ENCODE peak calls at places on chromosome 11, in five cellular contexts. One of them, this sample, is unnamed.

GRCh38 chr11:130217632-130218031 is 58.0 kb downstream of the ST14 start:
- DNase-seq in foreskin keratinocyte: no peak
- DNase-seq in dorsolateral prefrontal cortex: no peak
- DNase-seq in RWPE1: no peak
- DNase-seq in fibroblast of lung: no peak
- DNase-seq in this sample: no peak

GRCh38 chr11:94705419-94705818 is 62.7 kb upstream of the AMOTL1 start:
- DNase-seq in RWPE1: no peak
- DNase-seq in foreskin keratinocyte: no peak
- DNase-seq in dorsolateral prefrontal cortex: no peak
- DNase-seq in fibroblast of lung: no peak
- DNase-seq in this sample: no peak

GRCh38 chr11:102599642-102600261 is 25.4 kb downstream of the MMP20 start:
- DNase-seq in dorsolateral prefrontal cortex: no peak
- DNase-seq in RWPE1: peak; percentile 79
- DNase-seq in foreskin keratinocyte: peak; percentile 91
- DNase-seq in fibroblast of lung: peak; percentile 96
- DNase-seq in this sample: peak; percentile 87

GRCh38 chr11:116052603-116053537 is 548.7 kb upstream of the CADM1 start:
- DNase-seq in fibroblast of lung: no peak
- DNase-seq in foreskin keratinocyte: no peak
- DNase-seq in dorsolateral prefrontal cortex: no peak
- DNase-seq in RWPE1: no peak
- DNase-seq in this sample: no peak

GRCh38 chr11:66981976-66982578 is 7.0 kb downstream of the C11orf86 start:
- DNase-seq in dorsolateral prefrontal cortex: peak; percentile 50
- DNase-seq in fibroblast of lung: peak; percentile 91
- DNase-seq in RWPE1: peak; percentile 67
- DNase-seq in foreskin keratinocyte: peak; percentile 71
- DNase-seq in this sample: peak; percentile 67

GRCh38 chr11:7635137-7635536 is 38.2 kb downstream of the CYB5R2 start:
- DNase-seq in dorsolateral prefrontal cortex: peak; percentile 87
- DNase-seq in RWPE1: no peak
- DNase-seq in fibroblast of lung: no peak
- DNase-seq in foreskin keratinocyte: no peak
- DNase-seq in this sample: no peak

GRCh38 chr11:57781529-57781943 is 19.9 kb downstream of the CTNND1 start:
- DNase-seq in fibroblast of lung: no peak
- DNase-seq in dorsolateral prefrontal cortex: no peak
- DNase-seq in RWPE1: peak; percentile 70
- DNase-seq in foreskin keratinocyte: no peak
- DNase-seq in this sample: no peak

GRCh38 chr11:97860237-97860636 is 1160.5 kb upstream of the CNTN5 start:
- DNase-seq in RWPE1: no peak
- DNase-seq in dorsolateral prefrontal cortex: no peak
- DNase-seq in fibroblast of lung: peak; percentile 14
- DNase-seq in foreskin keratinocyte: no peak
- DNase-seq in this sample: no peak

GRCh38 chr11:2885017-2885675 is 429 bp downstream of the CDKN1C start:
- DNase-seq in foreskin keratinocyte: no peak
- DNase-seq in dorsolateral prefrontal cortex: peak; percentile 80
- DNase-seq in RWPE1: no peak
- DNase-seq in fibroblast of lung: peak; percentile 47
- DNase-seq in this sample: no peak

GRCh38 chr11:40183073-40184064 is 1276.1 kb downstream of the LRRC4C start:
- DNase-seq in foreskin keratinocyte: no peak
- DNase-seq in dorsolateral prefrontal cortex: no peak
- DNase-seq in RWPE1: no peak
- DNase-seq in fibroblast of lung: no peak
- DNase-seq in this sample: no peak

GRCh38 chr11:33557201-33557600 is 143.4 kb downstream of the C11orf91 start:
- DNase-seq in foreskin keratinocyte: peak; percentile 95
- DNase-seq in RWPE1: peak; percentile 79
- DNase-seq in dorsolateral prefrontal cortex: no peak
- DNase-seq in fibroblast of lung: peak; percentile 94
- DNase-seq in this sample: peak; percentile 44

GRCh38 chr11:41431784-41432183 is 27.7 kb downstream of the LRRC4C start:
- DNase-seq in foreskin keratinocyte: no peak
- DNase-seq in dorsolateral prefrontal cortex: no peak
- DNase-seq in RWPE1: peak; percentile 8
- DNase-seq in fibroblast of lung: no peak
- DNase-seq in this sample: no peak

GRCh38 chr11:66336234-66337102 is at the start of gene RIN1:
- DNase-seq in dorsolateral prefrontal cortex: peak; percentile 78
- DNase-seq in foreskin keratinocyte: peak; percentile 83
- DNase-seq in RWPE1: peak; percentile 97
- DNase-seq in fibroblast of lung: peak; percentile 99
- DNase-seq in this sample: peak; percentile 90

GRCh38 chr11:4178813-4179662 is 84.4 kb downstream of the RRM1 start:
- DNase-seq in fibroblast of lung: no peak
- DNase-seq in RWPE1: no peak
- DNase-seq in foreskin keratinocyte: no peak
- DNase-seq in dorsolateral prefrontal cortex: no peak
- DNase-seq in this sample: no peak

GRCh38 chr11:116170526-116171120 is 602.2 kb downstream of the BUD13 start:
- DNase-seq in RWPE1: no peak
- DNase-seq in dorsolateral prefrontal cortex: no peak
- DNase-seq in fibroblast of lung: no peak
- DNase-seq in foreskin keratinocyte: no peak
- DNase-seq in this sample: no peak

GRCh38 chr11:75107187-75107586 is 10.5 kb upstream of the OR2AT4 start:
- DNase-seq in RWPE1: no peak
- DNase-seq in dorsolateral prefrontal cortex: no peak
- DNase-seq in foreskin keratinocyte: no peak
- DNase-seq in fibroblast of lung: peak; percentile 44
- DNase-seq in this sample: no peak
- H3K27ac ChIP-seq in RWPE1: no peak overlapping the region
- H3K27ac ChIP-seq in dorsolateral prefrontal cortex: no peak overlapping the region
- H3K27ac ChIP-seq in foreskin keratinocyte: no peak overlapping the region
- H3K27ac ChIP-seq in fibroblast of lung: no peak overlapping the region
- H3K27ac ChIP-seq in this sample: no peak overlapping the region

GRCh38 chr11:60871378-60872061 is 4.2 kb downstream of the ZP1 start:
- DNase-seq in dorsolateral prefrontal cortex: no peak
- DNase-seq in fibroblast of lung: peak; percentile 11
- DNase-seq in foreskin keratinocyte: no peak
- DNase-seq in RWPE1: no peak
- DNase-seq in this sample: no peak
- H3K27ac ChIP-seq in dorsolateral prefrontal cortex: no peak overlapping the region
- H3K27ac ChIP-seq in fibroblast of lung: no peak overlapping the region
- H3K27ac ChIP-seq in foreskin keratinocyte: no peak overlapping the region
- H3K27ac ChIP-seq in RWPE1: no peak overlapping the region
- H3K27ac ChIP-seq in this sample: no peak overlapping the region

GRCh38 chr11:9669954-9670353 is 6.1 kb downstream of the SWAP70 start:
- DNase-seq in fibroblast of lung: no peak
- DNase-seq in dorsolateral prefrontal cortex: no peak
- DNase-seq in RWPE1: no peak
- DNase-seq in foreskin keratinocyte: no peak
- DNase-seq in this sample: no peak
- H3K27ac ChIP-seq in fibroblast of lung: no peak overlapping the region
- H3K27ac ChIP-seq in dorsolateral prefrontal cortex: no peak overlapping the region
- H3K27ac ChIP-seq in RWPE1: no peak overlapping the region
- H3K27ac ChIP-seq in foreskin keratinocyte: no peak overlapping the region
- H3K27ac ChIP-seq in this sample: no peak overlapping the region

DNA sequence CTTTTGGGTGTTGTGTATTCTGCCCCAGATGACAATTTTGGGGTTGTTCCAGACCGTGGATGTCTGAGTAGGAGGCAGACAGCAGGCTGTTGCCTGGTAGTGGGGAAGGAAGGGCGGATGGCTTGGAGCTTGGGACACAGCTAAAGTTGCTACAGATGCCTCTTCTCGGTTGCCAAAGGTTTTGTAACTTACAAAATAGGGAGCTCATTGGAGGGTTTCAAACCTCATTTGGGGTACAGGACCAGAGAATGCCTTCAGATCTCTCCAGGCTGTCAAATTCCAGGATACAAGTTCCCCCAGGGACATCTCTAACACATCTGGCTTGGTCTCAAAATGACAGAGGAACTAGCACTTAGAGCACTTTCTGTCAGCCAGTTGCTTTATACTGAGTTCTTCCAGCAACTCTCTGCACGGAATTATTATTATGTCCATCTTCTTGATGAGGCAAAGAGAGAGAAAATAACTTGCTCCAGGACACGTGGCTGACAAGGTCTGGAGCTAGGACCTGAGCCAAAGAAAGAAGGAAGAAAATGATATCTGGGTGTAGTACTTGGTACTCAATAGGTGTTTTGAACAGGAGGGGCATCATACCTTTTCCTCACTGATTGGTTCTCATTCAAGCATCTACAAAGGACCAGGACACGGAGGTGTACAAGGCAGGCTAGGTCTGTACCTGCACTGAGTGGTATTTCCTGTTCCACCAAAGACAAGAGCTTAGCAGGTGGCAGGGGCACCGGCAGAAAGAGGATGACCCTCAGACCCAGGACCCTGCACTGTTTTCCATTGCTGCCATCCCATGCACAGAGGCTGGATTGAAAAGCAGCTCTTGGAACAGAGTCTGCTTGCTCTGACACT is 55.9 kb downstream of the SLC1A2 start:
- DNase-seq in dorsolateral prefrontal cortex: peak; percentile 41
- DNase-seq in fibroblast of lung: no peak
- DNase-seq in foreskin keratinocyte: no peak
- DNase-seq in RWPE1: no peak
- DNase-seq in this sample: no peak
- H3K27ac ChIP-seq in dorsolateral prefrontal cortex: peak overlapping the region; percentile 36
- H3K27ac ChIP-seq in fibroblast of lung: peak overlapping the region; percentile 4
- H3K27ac ChIP-seq in foreskin keratinocyte: no peak overlapping the region
- H3K27ac ChIP-seq in RWPE1: peak overlapping the region; percentile 82
- H3K27ac ChIP-seq in this sample: no peak overlapping the region

GRCh38 chr11:211295-211694 is 3.8 kb downstream of the RIC8A start:
- DNase-seq in foreskin keratinocyte: no peak
- DNase-seq in fibroblast of lung: no peak
- DNase-seq in RWPE1: no peak
- DNase-seq in dorsolateral prefrontal cortex: no peak
- DNase-seq in this sample: no peak
- H3K27ac ChIP-seq in foreskin keratinocyte: no peak overlapping the region
- H3K27ac ChIP-seq in fibroblast of lung: peak overlapping the region; percentile 96
- H3K27ac ChIP-seq in RWPE1: peak overlapping the region; percentile 99
- H3K27ac ChIP-seq in dorsolateral prefrontal cortex: no peak overlapping the region
- H3K27ac ChIP-seq in this sample: no peak overlapping the region

DNA sequence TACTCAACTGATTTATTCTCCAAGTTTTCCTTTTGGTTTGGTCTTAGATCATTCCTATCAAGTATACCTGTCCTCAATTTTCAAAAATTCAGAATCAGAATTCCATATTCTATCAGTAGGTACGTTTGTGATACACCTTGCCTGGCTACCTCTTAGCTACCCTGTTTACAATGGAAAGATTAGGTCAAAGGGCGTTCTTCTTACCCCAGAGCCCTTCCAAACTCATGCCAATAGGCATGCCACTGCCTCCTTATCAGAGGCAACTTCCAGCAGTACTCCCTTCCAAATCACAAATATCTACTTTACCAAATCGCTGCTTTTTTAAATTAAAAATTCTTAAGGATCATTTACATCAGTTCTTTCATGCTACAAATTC is 1.0 kb downstream of the PATL1 start:
- DNase-seq in fibroblast of lung: no peak
- DNase-seq in dorsolateral prefrontal cortex: no peak
- DNase-seq in RWPE1: no peak
- DNase-seq in foreskin keratinocyte: no peak
- DNase-seq in this sample: no peak
- H3K27ac ChIP-seq in fibroblast of lung: peak overlapping the region; percentile 90
- H3K27ac ChIP-seq in dorsolateral prefrontal cortex: no peak overlapping the region
- H3K27ac ChIP-seq in RWPE1: peak overlapping the region; percentile 94
- H3K27ac ChIP-seq in foreskin keratinocyte: peak overlapping the region; percentile 78
- H3K27ac ChIP-seq in this sample: peak overlapping the region; percentile 94

DNA sequence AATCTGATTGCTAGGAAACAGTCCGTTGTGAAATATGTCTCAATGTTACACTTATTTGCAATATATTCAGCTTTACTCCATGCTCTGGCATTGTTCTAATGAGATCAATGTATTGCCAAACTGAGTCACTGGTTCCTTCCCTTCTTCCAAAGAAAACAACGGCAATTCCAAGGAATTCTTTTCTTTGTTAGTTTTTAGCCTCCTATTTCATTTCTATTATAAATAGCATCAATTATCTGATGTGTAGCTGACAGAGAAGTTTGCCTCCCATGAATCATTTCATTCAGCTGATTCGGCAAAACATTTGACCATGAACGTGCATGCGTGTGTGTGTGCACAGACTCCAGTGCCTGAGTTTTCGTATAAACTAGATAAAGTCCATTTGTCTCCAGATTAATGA is 346.8 kb downstream of the ETS1 start:
- DNase-seq in fibroblast of lung: peak; percentile 73
- DNase-seq in dorsolateral prefrontal cortex: no peak
- DNase-seq in RWPE1: no peak
- DNase-seq in foreskin keratinocyte: no peak
- DNase-seq in this sample: no peak
- H3K27ac ChIP-seq in fibroblast of lung: no peak overlapping the region
- H3K27ac ChIP-seq in dorsolateral prefrontal cortex: no peak overlapping the region
- H3K27ac ChIP-seq in RWPE1: no peak overlapping the region
- H3K27ac ChIP-seq in foreskin keratinocyte: no peak overlapping the region
- H3K27ac ChIP-seq in this sample: no peak overlapping the region

DNA sequence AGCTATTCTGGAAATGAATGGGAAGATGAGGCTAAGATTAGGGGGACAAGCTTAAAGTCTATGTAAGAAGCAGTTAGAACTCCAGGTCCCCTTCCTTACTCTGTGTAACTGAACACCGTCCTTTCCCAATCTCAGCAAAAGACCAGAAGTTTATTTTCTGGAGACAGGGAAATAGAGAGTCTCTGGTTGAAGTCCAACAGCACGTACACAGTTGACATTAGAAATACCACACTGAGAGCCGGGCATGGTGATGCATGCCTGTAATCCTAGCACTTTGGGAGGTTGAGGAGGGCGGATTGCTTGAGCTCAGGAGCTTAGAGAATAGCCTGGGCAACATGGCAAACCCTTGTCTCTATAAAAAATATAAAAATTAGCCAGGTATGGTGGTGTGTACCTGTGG is 94.0 kb downstream of the CD44 start:
- DNase-seq in RWPE1: no peak
- DNase-seq in dorsolateral prefrontal cortex: no peak
- DNase-seq in fibroblast of lung: no peak
- DNase-seq in foreskin keratinocyte: no peak
- DNase-seq in this sample: no peak
- H3K27ac ChIP-seq in RWPE1: no peak overlapping the region
- H3K27ac ChIP-seq in dorsolateral prefrontal cortex: no peak overlapping the region
- H3K27ac ChIP-seq in fibroblast of lung: peak overlapping the region; percentile 22
- H3K27ac ChIP-seq in foreskin keratinocyte: no peak overlapping the region
- H3K27ac ChIP-seq in this sample: peak overlapping the region; percentile 7

DNA sequence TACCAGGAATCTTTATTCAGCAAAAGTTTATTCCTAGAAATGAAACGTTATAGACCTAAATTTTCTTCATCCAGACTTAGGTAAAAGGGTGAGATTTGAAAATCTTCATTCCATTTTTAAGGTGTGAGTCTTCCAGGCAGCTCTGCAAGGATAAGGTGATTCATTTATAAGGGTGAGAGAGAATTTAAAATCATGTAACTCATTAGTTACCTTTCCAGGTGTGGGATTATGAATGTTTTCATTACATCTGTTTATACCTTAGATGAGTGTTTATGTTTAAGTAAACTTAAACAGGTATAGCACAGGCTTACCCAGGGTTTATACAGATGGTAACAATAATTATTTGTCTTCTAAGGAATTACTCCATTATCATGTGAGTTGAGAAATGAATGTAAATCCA is 2.8 kb downstream of the PRSS23 start:
- DNase-seq in dorsolateral prefrontal cortex: no peak
- DNase-seq in foreskin keratinocyte: no peak
- DNase-seq in RWPE1: no peak
- DNase-seq in fibroblast of lung: no peak
- DNase-seq in this sample: no peak
- H3K27ac ChIP-seq in dorsolateral prefrontal cortex: no peak overlapping the region
- H3K27ac ChIP-seq in foreskin keratinocyte: peak overlapping the region; percentile 29
- H3K27ac ChIP-seq in RWPE1: no peak overlapping the region
- H3K27ac ChIP-seq in fibroblast of lung: no peak overlapping the region
- H3K27ac ChIP-seq in this sample: peak overlapping the region; percentile 93

This sample was measured in epithelial cell of prostate.